ENCODE peak calls at places on chromosomes 11 and 22, in four cellular contexts. F is SHP77 treated with DMSO at 0.1 percent for 48 hours, T is T-helper 9 cell, A is mucosa of gallbladder. S is an unnamed sample.

GRCh38 chr11:117438371-117439000 is 110.8 kb downstream of the CEP164 start:
- DNase-seq in F (no peak), A (no peak), T (no peak), S (no peak)

GRCh38 chr11:119338318-119338890 is 2.3 kb downstream of the C1QTNF5 start:
- DNase-seq in F (peak), A (peak), T (peak), S (peak)

GRCh38 chr11:65711785-65712632 is at the start of gene KAT5:
- DNase-seq in T (peak), F (peak), A (peak), S (peak)

GRCh38 chr22:42158456-42159132 is 28.0 kb upstream of the CYP2D6 start:
- DNase-seq in A (no peak), F (no peak), T (no peak), S (no peak)

GRCh38 chr11:69642549-69642912 is 1.6 kb downstream of the CCND1 start:
- DNase-seq in A (no peak), T (no peak), F (no peak), S (no peak)

GRCh38 chr11:117096973-117097566 is 1.2 kb downstream of the SIK3 start:
- DNase-seq in T (no peak), F (no peak), A (no peak), S (no peak)

GRCh38 chr11:128324051-128324481 is 263.3 kb downstream of the ETS1 start:
- DNase-seq in T (no peak), F (no peak), A (no peak), S (no peak)

GRCh38 chr11:60872124-60872951 is 5.0 kb downstream of the ZP1 start:
- DNase-seq in F (no peak), A (no peak), T (no peak), S (no peak)

GRCh38 chr11:72848846-72849466 is 34.7 kb downstream of the ATG16L2 start:
- DNase-seq in A (peak), F (peak), T (peak), S (no peak)

GRCh38 chr11:124623861-124624525 is 1.3 kb downstream of the TBRG1 start:
- DNase-seq in T (no peak), F (no peak), A (no peak), S (no peak)

S was measured in progenitor cell of endocrine pancreas.